ENCODE peak calls at places on chromosomes 1 and 21, in six cellular contexts. R, N, W, F, C and P are unnamed samples.

GRCh38 chr1:64983110-64983509 is 16.8 kb upstream of the JAK1 start:
- DNase-seq in N (no peak), C (no peak), W (peak), F (no peak), R (no peak), P (no peak)

GRCh38 chr1:152143147-152143845 is 15.7 kb downstream of the RPTN start:
- DNase-seq in F (no peak), N (no peak), W (peak), C (no peak), R (no peak), P (no peak)

GRCh38 chr1:10724052-10724494 is 72.4 kb downstream of the CASZ1 start:
- DNase-seq in F (no peak), C (no peak), R (no peak), N (peak), W (peak), P (no peak)

GRCh38 chr1:162113419-162113818 is 43.9 kb downstream of the NOS1AP start:
- DNase-seq in F (no peak), C (no peak), N (no peak), W (no peak), R (no peak), P (no peak)

GRCh38 chr21:33403786-33404571 is 766 bp downstream of the IFNGR2 start:
- DNase-seq in C (no peak), R (no peak), F (no peak), N (peak), W (peak), P (no peak)

GRCh38 chr21:44618504-44618903 is 6.6 kb downstream of the KRTAP10-8 start:
- DNase-seq in W (no peak), R (no peak), F (no peak), C (no peak), N (no peak), P (no peak)

GRCh38 chr1:46370214-46370633 is 23.9 kb upstream of the FAAH start:
- DNase-seq in N (peak), W (peak), R (no peak), C (no peak), F (no peak), P (no peak)

GRCh38 chr1:66286307-66286706 is 247.6 kb upstream of the SGIP1 start:
- DNase-seq in N (no peak), C (no peak), R (no peak), W (no peak), F (no peak), P (no peak)

GRCh38 chr21:45644041-45644906 is 749 bp downstream of the PCBP3 start:
- DNase-seq in C (no peak), F (no peak), R (peak), N (no peak), W (no peak), P (no peak)

GRCh38 chr1:209875510-209875909 is 47.7 kb downstream of the UTP25 start:
- DNase-seq in N (peak), C (no peak), W (peak), R (no peak), F (no peak), P (no peak)

GRCh38 chr1:198253668-198254067 is 96.9 kb downstream of the NEK7 start:
- DNase-seq in N (peak), F (no peak), W (peak), C (no peak), R (no peak), P (no peak)

GRCh38 chr1:38134294-38134755 is 87.7 kb upstream of the POU3F1 start:
- DNase-seq in N (no peak), F (no peak), W (no peak), C (no peak), R (no peak), P (no peak)

GRCh38 chr1:30037251-30038118 is 685.9 kb downstream of the MATN1 start:
- DNase-seq in F (no peak), N (no peak), R (no peak), C (no peak), W (no peak), P (peak)

GRCh38 chr1:229365574-229365973 is 22.7 kb upstream of the CCSAP start:
- DNase-seq in W (no peak), R (no peak), F (no peak), C (no peak), N (no peak), P (no peak)

GRCh38 chr1:178500936-178501554 is 4.3 kb upstream of the CLEC20A start:
- DNase-seq in F (no peak), N (no peak), C (no peak), W (no peak), R (no peak), P (no peak)

GRCh38 chr1:70134148-70134547 is 71.2 kb downstream of the LRRC40 start:
- DNase-seq in R (no peak), C (no peak), F (no peak), N (peak), W (no peak), P (no peak)

GRCh38 chr1:111603979-111604378 is 15.6 kb upstream of the RAP1A start:
- DNase-seq in N (no peak), W (no peak), F (peak), R (peak), C (peak), P (peak)

GRCh38 chr1:172823534-172823933 is 164.6 kb downstream of the FASLG start:
- DNase-seq in F (no peak), R (no peak), C (no peak), W (peak), N (peak), P (no peak)

GRCh38 chr21:46394819-46395152 is 63.9 kb upstream of the DIP2A start:
- DNase-seq in F (no peak), C (no peak), W (no peak), R (no peak), N (no peak), P (no peak)

GRCh38 chr1:22895357-22895756 is 77.3 kb downstream of the LACTBL1 start:
- DNase-seq in C (no peak), R (no peak), N (no peak), F (no peak), W (no peak), P (no peak)

GRCh38 chr1:88462481-88463261 is 221.4 kb upstream of the PKN2 start:
- DNase-seq in N (peak), W (no peak), F (no peak), R (no peak), C (no peak), P (no peak)

GRCh38 chr1:54709547-54710292 is 5.9 kb upstream of the TTC4 start:
- DNase-seq in N (peak), F (no peak), W (peak), C (no peak), R (no peak), P (no peak)

GRCh38 chr1:41582351-41582750 is 97.9 kb upstream of the EDN2 start:
- DNase-seq in R (no peak), W (no peak), F (no peak), N (no peak), C (no peak), P (no peak)

GRCh38 chr1:55214903-55215193 is 316 bp downstream of the USP24 start:
- DNase-seq in W (no peak), N (peak), R (no peak), F (no peak), C (no peak), P (no peak)

GRCh38 chr1:215143497-215143896 is 61.0 kb downstream of the KCNK2 start:
- DNase-seq in F (no peak), R (no peak), W (no peak), N (no peak), C (no peak), P (no peak)

GRCh38 chr1:23563003-23563402 is 3.7 kb upstream of the ID3 start:
- DNase-seq in W (no peak), F (no peak), N (no peak), R (no peak), C (no peak), P (no peak)

GRCh38 chr21:45912611-45913415 is 68.8 kb upstream of the COL6A1 start:
- DNase-seq in F (no peak), W (no peak), C (no peak), R (no peak), N (no peak), P (no peak)

GRCh38 chr1:64829411-64830033 is 84.6 kb downstream of the RAVER2 start:
- DNase-seq in W (no peak), N (no peak), F (no peak), C (no peak), R (no peak), P (no peak)

GRCh38 chr21:32143222-32143939 is 135.5 kb downstream of the MIS18A start:
- DNase-seq in W (no peak), R (no peak), C (no peak), N (no peak), F (no peak), P (no peak)

GRCh38 chr1:118931876-118932275 is 56.3 kb downstream of the TBX15 start:
- DNase-seq in W (no peak), F (no peak), N (peak), R (no peak), C (no peak), P (no peak)

GRCh38 chr1:51284487-51284954 is 45.8 kb downstream of the TTC39A start:
- DNase-seq in C (no peak), R (no peak), N (no peak), F (no peak), W (peak), P (no peak)

GRCh38 chr1:27968692-27969091 is 8.9 kb downstream of the XKR8 start:
- DNase-seq in N (peak), W (peak), R (no peak), C (no peak), F (no peak), P (no peak)

GRCh38 chr1:18597159-18598042 is 33.2 kb upstream of the PAX7 start:
- DNase-seq in C (peak), W (no peak), R (peak), N (peak), F (peak), P (peak)

GRCh38 chr21:45432575-45433255 is 27.8 kb downstream of the COL18A1 start:
- DNase-seq in C (no peak), N (peak), F (no peak), R (no peak), W (no peak), P (no peak)

GRCh38 chr1:205191617-205192016 is 19.9 kb downstream of the DSTYK start:
- DNase-seq in F (no peak), C (no peak), R (no peak), W (no peak), N (no peak), P (no peak)

GRCh38 chr1:53111073-53111556 is 31.3 kb downstream of the SLC1A7 start:
- DNase-seq in F (no peak), N (no peak), R (no peak), W (no peak), C (no peak), P (no peak)